ENCODE peak calls at places on chromosomes 11 and 22, in eight cellular contexts. J is stomach, N is A673, A is osteoblast, M is cardiac muscle cell, L is A549, Z is dorsolateral prefrontal cortex, B is kidney. Q is an unnamed sample.

GRCh38 chr11:44110231-44110679 is 14.8 kb downstream of the EXT2 start:
- DNase-seq in N (peak; percentile 90), L (peak; percentile 49), A (no peak), Z (peak; percentile 52), J (peak; percentile 46), M (peak; percentile 70), B (no peak), Q (no peak)

GRCh38 chr11:6693342-6694228 is 10.4 kb upstream of the MRPL17 start:
- DNase-seq in B (no peak), J (no peak), N (peak; percentile 87), M (no peak), Z (no peak), L (peak; percentile 16), A (no peak), Q (no peak)

GRCh38 chr22:46119729-46120419 is 30.5 kb upstream of the PPARA start:
- DNase-seq in B (peak; percentile 90), Z (no peak), L (peak; percentile 12), A (peak; percentile 98), N (no peak), J (no peak), M (no peak), Q (no peak)

GRCh38 chr22:25027552-25027951 is 75.0 kb downstream of the KIAA1671 start:
- DNase-seq in B (no peak), L (no peak), N (no peak), A (peak; percentile 26), Z (no peak), M (peak; percentile 73), J (no peak), Q (no peak)

GRCh38 chr11:65425971-65426838 is 3.6 kb downstream of the NEAT1 start:
- DNase-seq in A (no peak), M (no peak), J (peak; percentile 40), N (peak; percentile 84), L (peak; percentile 78), Z (peak; percentile 24), B (no peak), Q (no peak)

GRCh38 chr11:114284021-114284420 is 12.2 kb upstream of the NNMT start:
- DNase-seq in L (no peak), A (no peak), B (no peak), J (no peak), Z (no peak), M (no peak), N (no peak), Q (peak; percentile 78)

GRCh38 chr11:19187101-19187500 is 14.7 kb downstream of the CSRP3 start:
- DNase-seq in L (no peak), N (no peak), Z (no peak), B (no peak), A (peak; percentile 79), M (no peak), J (no peak), Q (no peak)

GRCh38 chr11:93498099-93499040 is 44.8 kb downstream of the SMCO4 start:
- DNase-seq in B (no peak), A (no peak), J (no peak), M (no peak), Z (no peak), L (peak; percentile 6), N (no peak), Q (no peak)

GRCh38 chr11:76694664-76695063 is 24.1 kb upstream of the LRRC32 start:
- DNase-seq in Z (no peak), L (peak; percentile 31), B (no peak), J (no peak), A (peak; percentile 96), N (no peak), M (no peak), Q (no peak)

GRCh38 chr11:69644071-69644961 is 3.4 kb downstream of the CCND1 start:
- DNase-seq in L (peak; percentile 79), M (peak; percentile 74), N (peak; percentile 85), Z (no peak), A (peak; percentile 99), B (peak; percentile 94), J (peak; percentile 87), Q (peak; percentile 81)

GRCh38 chr11:60767388-60767811 is 10.7 kb downstream of the MS4A15 start:
- DNase-seq in L (peak; percentile 21), N (peak; percentile 60), Z (peak; percentile 9), J (no peak), B (no peak), M (no peak), A (peak; percentile 65), Q (peak; percentile 70)

GRCh38 chr11:57647368-57647767 is 2.3 kb downstream of the YPEL4 start:
- DNase-seq in B (no peak), M (peak; percentile 41), N (peak; percentile 52), J (no peak), Z (no peak), L (no peak), A (peak; percentile 77), Q (no peak)

GRCh38 chr11:24091594-24091993 is 405.3 kb upstream of the LUZP2 start:
- DNase-seq in N (no peak), L (no peak), J (no peak), Z (no peak), M (no peak), A (no peak), B (no peak), Q (no peak)

GRCh38 chr11:12089041-12089440 is 21.3 kb upstream of the MICAL2 start:
- DNase-seq in B (no peak), J (no peak), A (no peak), N (no peak), Z (no peak), M (no peak), L (no peak), Q (no peak)

GRCh38 chr11:131770801-131771200 is 400.4 kb downstream of the NTM start:
- DNase-seq in B (no peak), J (no peak), N (no peak), M (no peak), L (no peak), Z (no peak), A (no peak), Q (no peak)

GRCh38 chr22:37981282-37982011 is 2.9 kb downstream of the SOX10 start:
- DNase-seq in N (no peak), M (no peak), J (no peak), B (no peak), Z (no peak), A (peak; percentile 82), L (no peak), Q (no peak)

GRCh38 chr11:103806130-103806900 is 230.1 kb upstream of the DDI1 start:
- DNase-seq in B (no peak), L (peak; percentile 59), M (no peak), J (no peak), N (no peak), A (no peak), Z (no peak), Q (no peak)

GRCh38 chr11:14378171-14378570 is 19.2 kb upstream of the RRAS2 start:
- DNase-seq in N (no peak), B (no peak), J (no peak), M (no peak), A (peak; percentile 38), Z (no peak), L (no peak), Q (no peak)

GRCh38 chr11:134752526-134752925 is 340.5 kb upstream of the B3GAT1 start:
- DNase-seq in L (no peak), N (no peak), J (no peak), A (no peak), Z (no peak), M (no peak), B (no peak), Q (no peak)

GRCh38 chr22:50276143-50276542 is 6.0 kb upstream of the MAPK11 start:
- DNase-seq in M (peak; percentile 29), N (peak; percentile 66), Z (peak; percentile 75), J (peak; percentile 81), L (peak; percentile 76), B (peak; percentile 91), A (peak; percentile 96), Q (peak; percentile 87)

DNA sequence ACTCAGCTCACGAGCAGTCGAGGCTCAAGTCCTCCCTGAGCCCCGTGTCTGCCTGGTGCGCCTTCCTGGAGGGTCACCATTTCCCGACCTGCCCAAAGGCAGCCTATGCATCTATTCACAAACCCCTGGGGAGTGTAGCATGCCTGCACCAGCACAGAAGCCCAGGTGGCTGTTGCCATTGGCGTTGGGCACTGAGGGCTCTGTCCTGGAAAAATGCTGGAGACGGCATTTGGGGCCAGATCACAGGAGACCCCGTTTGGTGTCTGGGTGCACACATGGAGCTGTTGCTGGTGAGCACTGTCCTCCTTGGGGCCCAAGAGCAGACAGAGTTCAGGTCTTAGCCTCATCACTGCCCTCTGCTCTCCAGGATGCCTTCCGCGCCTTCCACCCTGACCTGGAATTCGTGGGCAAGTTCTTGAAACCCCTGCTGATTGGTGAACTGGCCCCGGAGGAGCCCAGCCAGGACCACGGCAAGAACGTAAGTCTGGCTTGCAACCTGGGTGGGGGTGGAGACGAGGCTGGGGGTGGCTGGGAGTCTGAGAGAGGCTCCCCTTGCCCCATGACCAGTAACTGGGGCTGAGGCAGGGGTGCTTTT is 9.4 kb downstream of the FADS2 start:
- DNase-seq in J (no peak), Z (no peak), M (no peak), B (peak; percentile 58), N (no peak), A (no peak), L (no peak), Q (peak; percentile 54)
- H3K4me3 ChIP-seq in J (no peak overlapping the region), Z (no peak overlapping the region), M (no peak overlapping the region), B (no peak overlapping the region), N (no peak overlapping the region), A (no peak overlapping the region), L (no peak overlapping the region), Q (no peak overlapping the region)

DNA sequence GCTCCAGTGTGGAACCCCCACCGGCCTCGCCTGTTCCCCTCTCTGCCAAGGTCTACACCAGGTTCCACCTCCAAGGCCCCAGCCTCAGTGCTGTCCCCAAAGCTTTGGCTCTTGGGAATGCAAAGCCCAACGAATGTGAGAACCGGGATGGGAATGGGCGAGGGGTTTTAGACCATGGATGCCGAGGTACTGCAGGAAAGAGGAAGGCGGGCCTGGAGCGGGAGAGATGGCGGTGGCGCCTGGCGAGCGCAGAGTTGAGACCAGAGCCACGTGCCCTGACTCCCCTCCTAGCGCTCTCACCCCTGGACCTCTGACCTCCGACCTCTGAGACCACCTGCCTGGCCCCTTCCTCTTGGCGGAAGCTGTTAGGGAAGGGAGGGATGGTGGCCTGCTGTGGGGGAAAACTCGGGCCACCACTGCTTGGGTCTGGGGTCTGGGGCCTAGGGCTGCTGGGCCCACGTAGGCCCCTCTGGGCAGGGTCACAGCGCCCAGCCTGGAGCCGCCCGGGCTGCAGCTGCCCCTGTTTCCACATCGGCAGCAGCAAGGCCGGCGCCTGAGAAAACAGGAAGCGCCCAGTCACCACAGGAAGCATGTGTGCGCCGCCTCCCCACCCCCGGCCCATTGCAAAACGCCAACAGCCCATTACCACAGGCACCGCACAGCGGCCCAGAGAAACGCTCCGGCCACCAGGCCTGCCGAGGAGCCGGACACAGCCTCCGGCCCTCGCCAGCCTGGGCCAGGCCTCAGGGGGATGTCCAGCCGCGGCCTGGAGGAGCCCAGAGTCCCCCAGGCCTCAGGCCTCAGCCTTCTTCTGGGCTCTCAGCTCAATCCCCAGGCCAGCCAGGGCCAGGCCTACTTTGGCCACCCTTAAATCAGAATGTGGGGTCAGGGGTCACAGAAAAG is 13.8 kb upstream of the SLC39A13 start:
- DNase-seq in M (no peak), J (peak; percentile 52), B (peak; percentile 84), Z (no peak), N (peak; percentile 44), A (peak; percentile 96), L (no peak), Q (peak; percentile 96)
- H3K27ac ChIP-seq in M (peak overlapping the region; percentile 78), J (peak overlapping the region; percentile 72), B (peak overlapping the region; percentile 76), Z (peak overlapping the region; percentile 87), N (peak overlapping the region; percentile 63), A (peak overlapping the region; percentile 85), L (no peak overlapping the region), Q (peak overlapping the region; percentile 98)

GRCh38 chr22:49026476-49027121 is 801.1 kb downstream of the BRD1 start:
- DNase-seq in L (peak; percentile 12), M (no peak), N (peak; percentile 32), J (no peak), B (peak; percentile 66), A (peak; percentile 53), Z (peak; percentile 66), Q (peak; percentile 42)
- TF ChIP-seq CTCF in L (peak; percentile 10), M (no peak), N (peak; percentile 51), J (no peak), B (no peak), A (no peak), Z (peak; percentile 60), Q (no peak)

GRCh38 chr11:58958500-58958899 is 19.2 kb downstream of the GLYATL1 start:
- DNase-seq in A (peak; percentile 55), J (peak; percentile 57), M (peak; percentile 36), Z (peak; percentile 29), B (no peak), L (peak; percentile 19), N (peak; percentile 63), Q (peak; percentile 75)
- H3K4me3 ChIP-seq in A (no peak overlapping the region), J (no peak overlapping the region), M (no peak overlapping the region), Z (no peak overlapping the region), B (no peak overlapping the region), L (no peak overlapping the region), N (no peak overlapping the region), Q (no peak overlapping the region)